ENCODE peak calls at places on chromosomes 4 and X, in eight cellular contexts. G, V, X, P, R, S, O and T are unnamed samples.

GRCh38 chr4:7108046-7108625 is 40.3 kb upstream of the GRPEL1 start:
- DNase-seq in G (no peak), V (no peak), X (no peak), P (peak; percentile 9), R (no peak), S (no peak), O (no peak), T (no peak)

GRCh38 chr4:186227221-186227620 is at the start of gene KLKB1:
- DNase-seq in G (no peak), V (no peak), X (no peak), P (no peak), R (no peak), S (no peak), O (no peak), T (no peak)

GRCh38 chr4:183918696-183919095 is 13.6 kb downstream of the STOX2 start:
- DNase-seq in G (no peak), V (no peak), X (no peak), P (no peak), R (no peak), S (no peak), O (no peak), T (no peak)

GRCh38 chr4:140099993-140100392 is 54.0 kb downstream of the MAML3 start:
- DNase-seq in G (no peak), V (no peak), X (no peak), P (peak; percentile 59), R (peak; percentile 63), S (no peak), O (peak; percentile 27), T (no peak)

GRCh38 chr4:121057466-121057911 is 14.8 kb downstream of the NDNF start:
- DNase-seq in G (no peak), V (no peak), X (no peak), P (peak; percentile 42), R (no peak), S (no peak), O (no peak), T (no peak)

GRCh38 chrX:150032742-150033141 is 94.5 kb upstream of the EOLA2 start:
- DNase-seq in G (no peak), V (no peak), X (no peak), P (no peak), R (peak; percentile 87), S (peak; percentile 44), O (no peak), T (peak; percentile 51)

GRCh38 chrX:81489987-81490386 is 288.1 kb downstream of the SH3BGRL start:
- DNase-seq in G (no peak), V (no peak), X (no peak), P (no peak), R (peak; percentile 21), S (no peak), O (no peak), T (no peak)

GRCh38 chrX:81957900-81958545 is 756.1 kb downstream of the SH3BGRL start:
- DNase-seq in G (no peak), V (no peak), X (peak; percentile 14), P (peak; percentile 24), R (peak; percentile 50), S (no peak), O (no peak), T (no peak)

GRCh38 chrX:71626576-71626975 is 8.3 kb upstream of the CXCR3 start:
- DNase-seq in G (no peak), V (no peak), X (no peak), P (no peak), R (no peak), S (no peak), O (no peak), T (no peak)

GRCh38 chrX:17459008-17459407 is 84.0 kb downstream of the NHS start:
- DNase-seq in G (no peak), V (peak; percentile 39), X (no peak), P (no peak), R (no peak), S (peak; percentile 88), O (no peak), T (peak; percentile 45)

GRCh38 chr4:16289872-16290554 is 63.7 kb upstream of the TAPT1 start:
- DNase-seq in G (no peak), V (no peak), X (peak; percentile 28), P (peak; percentile 51), R (peak; percentile 60), S (peak; percentile 8), O (no peak), T (peak; percentile 22)

GRCh38 chr4:92387459-92388069 is 83.8 kb downstream of the GRID2 start:
- DNase-seq in G (peak; percentile 8), V (no peak), X (peak; percentile 54), P (peak; percentile 17), R (peak; percentile 69), S (peak; percentile 32), O (no peak), T (peak; percentile 3)
- TF ChIP-seq CTCF in G (peak; percentile 73), V (no peak), X (peak; percentile 55), P (peak; percentile 76), R (peak; percentile 73), S (peak; percentile 64), O (peak; percentile 43), T (peak; percentile 32)

GRCh38 chrX:46588263-46588662 is 14.7 kb downstream of the CHST7 start:
- DNase-seq in G (no peak), V (no peak), X (no peak), P (no peak), R (peak; percentile 22), S (peak; percentile 70), O (peak; percentile 24), T (no peak)
- H3K4me3 ChIP-seq in G (no peak overlapping the region), V (no peak overlapping the region), X (no peak overlapping the region), P (peak overlapping the region; percentile 17), R (no peak overlapping the region), S (peak overlapping the region; percentile 1), O (no peak overlapping the region), T (no peak overlapping the region)

DNA sequence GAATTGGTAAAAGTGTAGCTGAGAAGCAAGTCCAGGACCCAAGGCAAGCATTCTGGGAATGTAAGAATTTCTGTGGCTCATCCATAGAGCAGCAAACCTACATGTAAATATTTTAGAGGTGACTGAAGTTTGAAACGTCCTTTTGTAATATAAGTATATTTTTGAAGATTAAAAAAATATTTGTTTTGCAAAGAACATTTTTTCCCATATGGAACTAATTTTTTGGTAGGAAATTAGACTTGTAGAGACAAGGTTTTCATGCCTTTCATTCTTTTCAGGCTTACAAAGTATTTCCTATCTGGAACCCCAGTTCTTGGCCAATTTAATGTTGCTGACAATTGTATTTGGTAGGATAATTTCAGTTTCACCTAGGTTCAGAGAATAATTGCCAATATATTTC is 104.0 kb downstream of the TEX13A start:
- DNase-seq in G (no peak), V (no peak), X (no peak), P (no peak), R (no peak), S (no peak), O (no peak), T (no peak)
- TF ChIP-seq CTCF in G (no peak), V (no peak), X (no peak), P (no peak), R (no peak), S (no peak), O (no peak), T (no peak)

GRCh38 chrX:980572-981235 is 231.7 kb downstream of the CRLF2 start:
- DNase-seq in G (no peak), V (no peak), X (no peak), P (no peak), R (no peak), S (no peak), O (no peak), T (no peak)
- H3K4me3 ChIP-seq in G (no peak overlapping the region), V (no peak overlapping the region), X (no peak overlapping the region), P (no peak overlapping the region), R (no peak overlapping the region), S (no peak overlapping the region), O (no peak overlapping the region), T (no peak overlapping the region)

GRCh38 chrX:10597871-10598270 is 22.5 kb downstream of the MID1 start:
- DNase-seq in G (no peak), V (no peak), X (peak; percentile 18), P (no peak), R (peak; percentile 56), S (no peak), O (no peak), T (no peak)
- TF ChIP-seq CTCF in G (peak; percentile 49), V (peak; percentile 20), X (peak; percentile 36), P (peak; percentile 67), R (peak; percentile 75), S (peak; percentile 37), O (peak; percentile 37), T (peak; percentile 55)

DNA sequence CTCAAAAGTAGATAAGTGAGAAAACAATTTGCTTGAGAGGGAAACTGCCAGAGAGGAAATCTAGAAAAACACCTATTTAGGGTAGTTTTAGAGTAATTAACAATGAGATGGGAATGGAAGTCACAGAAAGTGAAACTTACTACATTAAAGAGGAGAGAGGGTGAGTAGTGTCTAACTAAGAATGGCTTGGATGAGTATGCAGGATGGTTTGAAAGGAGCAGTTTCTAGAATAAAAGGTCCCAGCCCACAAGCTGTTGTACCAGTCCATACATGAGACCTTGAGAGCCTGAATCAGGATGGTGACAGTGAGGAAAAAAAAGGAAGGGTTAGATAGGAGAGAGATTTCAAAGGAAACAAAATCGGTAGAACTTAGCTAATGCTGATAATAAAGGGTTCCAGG is 1.3 kb downstream of the GAR1 start:
- DNase-seq in G (no peak), V (no peak), X (peak; percentile 4), P (no peak), R (no peak), S (no peak), O (no peak), T (no peak)
- H3K4me3 ChIP-seq in G (peak overlapping the region; percentile 96), V (no peak overlapping the region), X (peak overlapping the region; percentile 67), P (peak overlapping the region; percentile 91), R (peak overlapping the region; percentile 98), S (peak overlapping the region; percentile 89), O (no peak overlapping the region), T (peak overlapping the region; percentile 85)

DNA sequence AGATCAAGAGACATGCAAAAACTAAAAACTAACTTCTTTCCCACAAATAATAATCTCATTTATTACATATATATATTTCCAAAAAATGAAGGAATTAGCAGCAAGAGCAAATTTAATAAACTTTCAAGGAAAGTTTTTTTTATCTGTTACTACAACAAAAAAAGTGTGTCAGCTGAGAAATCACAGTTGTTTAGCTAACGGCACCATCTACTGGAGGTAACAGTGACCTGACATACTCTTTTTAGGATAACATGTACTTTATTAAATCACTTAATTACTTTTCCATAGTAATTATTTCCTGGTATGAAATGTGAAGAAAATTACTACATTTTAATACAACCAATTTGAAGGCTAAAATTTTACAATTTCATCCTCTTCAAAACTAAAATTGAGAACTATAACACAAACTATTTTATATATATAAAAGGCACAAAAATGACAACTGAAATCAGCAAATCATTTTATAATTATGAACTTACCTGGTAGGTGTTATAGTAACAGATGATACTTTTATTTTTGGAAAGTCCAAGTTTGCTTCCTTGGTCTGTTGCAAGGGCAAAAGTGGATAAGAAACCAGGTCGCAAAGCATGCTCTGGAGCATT is 9.1 kb downstream of the LAMTOR3 start:
- DNase-seq in G (no peak), V (no peak), X (peak; percentile 52), P (peak; percentile 23), R (peak; percentile 54), S (peak; percentile 16), O (no peak), T (peak; percentile 16)
- TF ChIP-seq CTCF in G (peak; percentile 53), V (no peak), X (peak; percentile 36), P (peak; percentile 79), R (peak; percentile 69), S (peak; percentile 39), O (peak; percentile 38), T (peak; percentile 33)